ENCODE peak calls at places on chromosomes 11 and 22, in nine cellular contexts. P is M059J; N is HepG2; X is LoVo; W is astrocyte of the hippocampus; K is NCI-H774; I is activated CD4-positive, alpha-beta T cell treated with anti-CD3 and anti-CD28 coated beads, Interleukin-2, amount 50 U/mL, for 1 hour; D is BJ; M is stimulated activated CD4-positive, alpha-beta T cell treated with anti-CD3 and anti-CD28 coated beads, Interleukin-12 subunit alpha, Interleukin-12 subunit beta, amount 100 ng/mL, for 4 hours. L is an unnamed sample.

GRCh38 chr22:44024288-44024908 is at the start of gene PARVB:
- DNase-seq in K (no peak), X (peak), M (peak), D (no peak), W (peak), P (no peak), I (no peak), N (no peak), L (peak)

GRCh38 chr11:61133956-61134662 is 27.1 kb downstream of the VPS37C start:
- DNase-seq in K (no peak), M (no peak), I (no peak), N (no peak), P (no peak), X (no peak), W (no peak), D (no peak), L (no peak)

GRCh38 chr11:88523362-88524028 is 186.0 kb upstream of the CTSC start:
- DNase-seq in I (no peak), D (no peak), M (no peak), K (no peak), P (peak), X (no peak), W (no peak), N (no peak), L (no peak)

GRCh38 chr11:8368194-8368593 is 104.5 kb upstream of the LMO1 start:
- DNase-seq in P (no peak), K (no peak), M (no peak), D (no peak), I (no peak), X (no peak), W (no peak), N (no peak), L (no peak)

GRCh38 chr22:50526849-50527801 is 1.7 kb upstream of the SCO2 start:
- DNase-seq in K (no peak), I (no peak), W (no peak), X (peak), D (no peak), P (no peak), N (peak), M (no peak), L (no peak)

GRCh38 chr22:37623075-37624016 is 14.7 kb downstream of the GGA1 start:
- DNase-seq in M (peak), P (no peak), I (peak), N (peak), K (no peak), X (no peak), D (no peak), W (peak), L (peak)

GRCh38 chr22:19576460-19577421 is 52.5 kb upstream of the CLDN5 start:
- DNase-seq in X (no peak), M (peak), P (peak), W (peak), K (no peak), N (no peak), I (peak), D (no peak), L (no peak)

GRCh38 chr11:65780770-65781151 is at the start of gene AP5B1:
- DNase-seq in D (no peak), I (peak), W (peak), M (peak), K (peak), P (peak), X (peak), N (peak), L (peak)

GRCh38 chr11:17719028-17719939 is at the start of gene MYOD1:
- DNase-seq in X (peak), I (no peak), D (no peak), P (no peak), M (no peak), N (no peak), K (no peak), W (no peak), L (no peak)

GRCh38 chr11:69791266-69791665 is 16.1 kb upstream of the FGF4 start:
- DNase-seq in D (peak), W (peak), K (no peak), N (no peak), M (no peak), X (peak), P (peak), I (no peak), L (no peak)

GRCh38 chr11:77035580-77035979 is 1.4 kb downstream of the B3GNT6 start:
- DNase-seq in M (no peak), D (no peak), X (peak), K (no peak), I (no peak), W (no peak), P (no peak), N (no peak), L (no peak)

GRCh38 chr11:123405123-123405592 is 24.9 kb upstream of the GRAMD1B start:
- DNase-seq in D (no peak), K (no peak), W (no peak), M (no peak), X (no peak), P (no peak), I (no peak), N (no peak), L (no peak)

GRCh38 chr11:59901306-59901705 is 22.7 kb downstream of the OOSP3 start:
- DNase-seq in K (no peak), D (no peak), M (no peak), W (peak), X (peak), P (peak), I (no peak), N (no peak), L (no peak)

GRCh38 chr11:109971184-109971523 is 122.0 kb upstream of the ZC3H12C start:
- DNase-seq in W (peak), N (no peak), D (no peak), M (no peak), P (peak), X (no peak), K (no peak), I (no peak), L (no peak)

GRCh38 chr22:36336246-36337182 is 51.3 kb downstream of the MYH9 start:
- DNase-seq in D (no peak), I (no peak), P (peak), X (no peak), N (no peak), K (no peak), W (no peak), M (no peak), L (no peak)

GRCh38 chr22:36886016-36886415 is 25.2 kb downstream of the NCF4 start:
- DNase-seq in K (no peak), W (no peak), M (no peak), D (no peak), X (no peak), N (no peak), I (no peak), P (no peak), L (no peak)

L was measured in progenitor cell of endocrine pancreas.